ENCODE peak calls at places on chromosomes 1 and 21, in five cellular contexts. One of them, this sample, is unnamed.

GRCh38 chr21:41620982-41621381 is 113.0 kb upstream of the TMPRSS2 start:
- DNase-seq in GDM1: no peak
- DNase-seq in tibial nerve: no peak
- DNase-seq in hypothalamus: no peak
- DNase-seq in GM06990: no peak
- DNase-seq in this sample: no peak

GRCh38 chr1:235122348-235122747 is 6.3 kb downstream of the TOMM20 start:
- DNase-seq in hypothalamus: no peak
- DNase-seq in GM06990: no peak
- DNase-seq in GDM1: no peak
- DNase-seq in tibial nerve: no peak
- DNase-seq in this sample: no peak

GRCh38 chr1:24909388-24909898 is 20.6 kb downstream of the RUNX3 start:
- DNase-seq in hypothalamus: no peak
- DNase-seq in GDM1: no peak
- DNase-seq in tibial nerve: no peak
- DNase-seq in GM06990: peak
- DNase-seq in this sample: no peak

GRCh38 chr21:43597845-43598244 is 61.4 kb downstream of the HSF2BP start:
- DNase-seq in hypothalamus: no peak
- DNase-seq in GM06990: no peak
- DNase-seq in tibial nerve: no peak
- DNase-seq in GDM1: no peak
- DNase-seq in this sample: no peak

GRCh38 chr1:162918111-162918754 is 57.3 kb upstream of the CCDC190 start:
- DNase-seq in tibial nerve: no peak
- DNase-seq in GM06990: no peak
- DNase-seq in GDM1: no peak
- DNase-seq in hypothalamus: no peak
- DNase-seq in this sample: no peak

GRCh38 chr1:205951746-205952145 is 8.5 kb upstream of the SLC26A9 start:
- DNase-seq in GM06990: no peak
- DNase-seq in tibial nerve: no peak
- DNase-seq in GDM1: no peak
- DNase-seq in hypothalamus: no peak
- DNase-seq in this sample: no peak

GRCh38 chr1:206725053-206725963 is 40.6 kb downstream of the MAPKAPK2 start:
- DNase-seq in GDM1: no peak
- DNase-seq in tibial nerve: no peak
- DNase-seq in GM06990: no peak
- DNase-seq in hypothalamus: no peak
- DNase-seq in this sample: peak

GRCh38 chr1:24890861-24891260 is 39.2 kb downstream of the RUNX3 start:
- DNase-seq in GM06990: no peak
- DNase-seq in hypothalamus: no peak
- DNase-seq in tibial nerve: no peak
- DNase-seq in GDM1: no peak
- DNase-seq in this sample: no peak

GRCh38 chr1:24294757-24295371 is 24.3 kb upstream of the GRHL3 start:
- DNase-seq in GM06990: no peak
- DNase-seq in GDM1: no peak
- DNase-seq in tibial nerve: peak
- DNase-seq in hypothalamus: no peak
- DNase-seq in this sample: no peak

GRCh38 chr1:20485527-20486456 is at the start of gene CAMK2N1:
- DNase-seq in tibial nerve: no peak
- DNase-seq in GM06990: no peak
- DNase-seq in GDM1: no peak
- DNase-seq in hypothalamus: peak
- DNase-seq in this sample: peak

GRCh38 chr21:41601573-41602371 is 93.8 kb upstream of the TMPRSS2 start:
- DNase-seq in GM06990: no peak
- DNase-seq in tibial nerve: no peak
- DNase-seq in hypothalamus: no peak
- DNase-seq in GDM1: no peak
- DNase-seq in this sample: no peak

GRCh38 chr21:10616535-10616934 is 95.2 kb downstream of the TPTE start:
- DNase-seq in GDM1: no peak
- DNase-seq in hypothalamus: no peak
- DNase-seq in GM06990: no peak
- DNase-seq in tibial nerve: no peak
- DNase-seq in this sample: no peak

GRCh38 chr1:245475116-245475515 is 320.3 kb downstream of the KIF26B start:
- DNase-seq in GDM1: no peak
- DNase-seq in hypothalamus: no peak
- DNase-seq in tibial nerve: no peak
- DNase-seq in GM06990: no peak
- DNase-seq in this sample: no peak